ENCODE peak calls at places on chromosomes 5 and 9, in six cellular contexts. E is A549, C is bronchial epithelial cell, D is AG04450, A is fibroblast of the aortic adventitia, Q is retinal pigment epithelial cell. G is an unnamed sample.

GRCh38 chr9:89821081-89821480 is 216.3 kb downstream of the GADD45G start:
- DNase-seq in D (no peak), E (no peak), A (no peak), C (peak), Q (no peak), G (no peak)

GRCh38 chr5:1743061-1743768 is 56.4 kb downstream of the MRPL36 start:
- DNase-seq in Q (no peak), A (no peak), E (no peak), C (no peak), D (no peak), G (no peak)

GRCh38 chr5:139746691-139747582 is 48.7 kb upstream of the PSD2 start:
- DNase-seq in D (no peak), C (no peak), A (peak), Q (no peak), E (no peak), G (no peak)

GRCh38 chr9:116546711-116547581 is 140.2 kb upstream of the TRIM32 start:
- DNase-seq in C (peak), A (peak), D (no peak), Q (no peak), E (peak), G (peak)

GRCh38 chr9:71975833-71976232 is 64.4 kb downstream of the C9orf85 start:
- DNase-seq in C (peak), A (peak), E (no peak), Q (peak), D (no peak), G (no peak)

GRCh38 chr5:66987126-66987525 is 209.5 kb downstream of the CD180 start:
- DNase-seq in A (peak), D (no peak), C (peak), E (no peak), Q (no peak), G (no peak)

GRCh38 chr5:37838933-37839341 is 904 bp downstream of the GDNF start:
- DNase-seq in Q (no peak), E (no peak), A (no peak), D (no peak), C (no peak), G (no peak)

GRCh38 chr9:33946779-33947535 is 101.7 kb downstream of the UBAP2 start:
- DNase-seq in Q (peak), D (peak), C (peak), E (peak), A (peak), G (peak)

GRCh38 chr5:176497852-176498251 is 39.4 kb downstream of the RNF44 start:
- DNase-seq in E (no peak), A (no peak), Q (no peak), D (no peak), C (peak), G (no peak)

GRCh38 chr5:18811616-18812015 is 1176.4 kb downstream of the CDH18 start:
- DNase-seq in Q (peak), C (no peak), E (no peak), A (no peak), D (no peak), G (no peak)

GRCh38 chr9:111924281-111924680 is 27.7 kb downstream of the UGCG start:
- DNase-seq in C (peak), A (no peak), D (no peak), Q (no peak), E (no peak), G (no peak)

GRCh38 chr5:103847060-103847459 is 284.5 kb upstream of the NUDT12 start:
- DNase-seq in C (peak), Q (no peak), A (no peak), E (peak), D (no peak), G (no peak)

GRCh38 chr9:126587187-126588185 is 26.2 kb upstream of the LMX1B start:
- DNase-seq in C (no peak), E (no peak), Q (peak), A (peak), D (no peak), G (no peak)

GRCh38 chr9:69818946-69819345 is 1.7 kb upstream of the CFAP95 start:
- DNase-seq in A (no peak), Q (no peak), C (no peak), E (no peak), D (no peak), G (no peak)

GRCh38 chr5:179241764-179242370 is 103.4 kb downstream of the ADAMTS2 start:
- DNase-seq in E (no peak), C (no peak), Q (no peak), A (no peak), D (no peak), G (no peak)

GRCh38 chr5:123176938-123177275 is 87.9 kb downstream of the PRDM6 start:
- DNase-seq in D (no peak), C (no peak), E (no peak), Q (no peak), A (no peak), G (no peak)

GRCh38 chr5:72711361-72711760 is 105.1 kb upstream of the TNPO1 start:
- DNase-seq in A (no peak), C (no peak), Q (no peak), E (no peak), D (no peak), G (no peak)

GRCh38 chr5:72288923-72289322 is 31.1 kb downstream of the MRPS27 start:
- DNase-seq in Q (no peak), A (no peak), C (no peak), D (no peak), E (no peak), G (no peak)

GRCh38 chr5:139492700-139493192 is 10.2 kb upstream of the STING1 start:
- DNase-seq in Q (no peak), D (no peak), E (peak), C (no peak), A (peak), G (no peak)

GRCh38 chr5:90563161-90563560 is 4.6 kb downstream of the ADGRV1 start:
- DNase-seq in A (no peak), E (no peak), Q (no peak), D (no peak), C (no peak), G (no peak)

GRCh38 chr9:117416856-117417255 is 2.0 kb upstream of the ASTN2 start:
- DNase-seq in C (no peak), A (no peak), D (no peak), Q (no peak), E (no peak), G (no peak)

GRCh38 chr5:149924481-149924880 is 20.1 kb downstream of the PDE6A start:
- DNase-seq in C (no peak), A (no peak), Q (no peak), D (peak), E (no peak), G (no peak)

GRCh38 chr5:55114061-55114460 is 11.6 kb downstream of the GZMA start:
- DNase-seq in Q (no peak), C (no peak), E (no peak), A (no peak), D (no peak), G (no peak)

GRCh38 chr9:115913666-115914065 is 239.9 kb upstream of the PAPPA start:
- DNase-seq in D (no peak), C (no peak), A (peak), Q (peak), E (no peak), G (no peak)

GRCh38 chr9:79623799-79624721 is 52.3 kb downstream of the TLE4 start:
- DNase-seq in A (no peak), E (peak), C (peak), Q (no peak), D (no peak), G (no peak)

DNA sequence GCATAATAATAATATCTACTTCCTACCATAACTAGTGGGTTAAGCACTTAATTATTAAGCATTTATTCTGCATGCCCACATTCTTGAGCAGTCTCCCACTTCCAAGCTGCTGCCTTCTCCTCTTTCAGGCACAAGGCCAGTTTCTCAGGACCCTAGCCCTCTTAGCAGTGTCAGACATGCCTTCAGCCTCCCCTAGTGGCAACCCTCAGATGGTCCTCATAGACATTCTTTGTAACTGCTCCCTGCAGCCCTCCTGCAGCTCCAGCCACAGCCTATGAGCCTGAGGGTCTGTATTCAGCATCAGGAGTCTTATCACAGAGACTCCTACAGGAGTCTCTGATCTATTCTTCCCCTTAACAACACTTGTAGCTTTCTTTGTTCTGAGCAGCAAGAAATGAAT is 3.8 kb downstream of the IL9 start:
- DNase-seq in Q (no peak), E (no peak), D (no peak), A (no peak), C (no peak), G (no peak)
- TF ChIP-seq CTCF in Q (peak), E (peak), D (peak), A (peak), C (peak), G (peak)

GRCh38 chr9:130689572-130689936 is 4.0 kb upstream of the EXOSC2 start:
- DNase-seq in A (no peak), E (no peak), C (no peak), Q (no peak), D (no peak), G (no peak)
- H3K4me3 ChIP-seq in A (peak), E (peak), C (no peak), Q (no peak), D (peak), G (peak)

DNA sequence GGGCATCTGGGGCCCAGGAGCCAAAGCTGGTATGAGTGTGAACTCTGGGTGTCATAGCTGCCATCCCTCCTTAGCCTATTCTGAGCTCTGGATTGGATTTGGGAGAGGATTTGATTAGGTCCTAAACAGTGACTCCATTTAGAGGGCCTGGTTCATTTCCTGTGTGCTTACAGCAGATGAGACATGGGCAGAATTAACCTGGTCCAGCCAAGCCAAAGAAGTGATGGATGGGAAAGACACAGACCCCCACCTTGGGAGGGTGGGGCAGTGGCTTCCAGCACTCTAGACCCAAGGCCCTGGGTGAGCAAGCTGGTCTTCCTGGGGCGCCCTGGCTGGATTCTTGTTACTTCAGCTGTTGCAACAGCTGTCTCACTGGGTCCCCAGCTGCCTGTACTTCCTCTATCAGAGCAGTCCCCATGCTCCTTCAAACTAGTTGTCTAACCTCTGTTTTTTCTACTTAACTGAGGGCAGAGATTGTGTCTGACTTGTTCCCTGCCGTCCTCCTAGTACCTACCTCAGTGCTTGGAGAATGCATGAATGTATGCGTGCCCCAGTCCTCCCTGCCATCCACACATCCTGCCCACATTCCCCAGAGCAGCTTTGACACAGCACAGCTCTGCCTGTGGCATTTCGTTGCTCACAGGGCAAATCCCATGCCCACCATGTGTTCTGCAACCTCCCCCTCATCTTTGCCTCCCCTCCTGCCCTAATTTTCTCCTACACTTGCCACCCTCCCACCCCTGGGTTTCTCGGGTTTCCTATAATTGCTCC is 115.9 kb downstream of the RGS3 start:
- DNase-seq in Q (no peak), D (no peak), A (no peak), C (no peak), E (no peak), G (no peak)
- TF ChIP-seq CTCF in Q (no peak), D (no peak), A (no peak), C (no peak), E (no peak), G (no peak)

DNA sequence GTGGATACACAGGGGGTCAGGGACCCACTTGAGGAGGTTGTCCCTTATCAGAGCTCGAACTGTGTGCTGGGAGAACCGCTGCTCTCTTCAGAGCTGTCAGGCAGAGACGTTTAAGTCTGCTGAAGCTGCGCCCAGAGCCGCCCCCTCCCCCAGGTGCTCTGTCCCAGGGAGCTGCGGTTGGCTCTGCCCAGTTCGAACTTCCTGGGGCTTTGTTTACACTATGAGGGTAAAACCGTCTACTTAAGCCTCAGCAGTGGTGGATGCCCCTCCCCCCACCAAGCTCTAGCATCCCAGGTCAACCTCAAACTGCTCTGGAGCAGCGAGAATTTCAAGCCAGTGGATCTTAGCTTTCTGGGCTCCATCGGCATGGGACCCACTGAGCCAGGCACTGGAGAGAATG is 15.9 kb downstream of the SRD5A1 start:
- DNase-seq in A (no peak), C (no peak), D (no peak), E (no peak), Q (no peak), G (no peak)
- H3K4me3 ChIP-seq in A (no peak), C (no peak), D (no peak), E (no peak), Q (no peak), G (no peak)

GRCh38 chr5:7851240-7851592 is 283 bp upstream of the CFAP90 start:
- DNase-seq in C (no peak), D (no peak), Q (no peak), E (no peak), A (no peak), G (no peak)

GRCh38 chr5:7851617-7852289 is 820 bp upstream of the CFAP90 start:
- DNase-seq in E (no peak), D (no peak), Q (no peak), C (no peak), A (no peak), G (no peak)

GRCh38 chr5:7850241-7850532 is 746 bp downstream of the CFAP90 start:
- DNase-seq in E (no peak), D (no peak), Q (no peak), C (no peak), A (no peak), G (no peak)

GRCh38 chr5:7849531-7850240 is 1.2 kb downstream of the CFAP90 start:
- DNase-seq in A (no peak), D (no peak), C (no peak), E (peak), Q (no peak), G (no peak)

DNA sequence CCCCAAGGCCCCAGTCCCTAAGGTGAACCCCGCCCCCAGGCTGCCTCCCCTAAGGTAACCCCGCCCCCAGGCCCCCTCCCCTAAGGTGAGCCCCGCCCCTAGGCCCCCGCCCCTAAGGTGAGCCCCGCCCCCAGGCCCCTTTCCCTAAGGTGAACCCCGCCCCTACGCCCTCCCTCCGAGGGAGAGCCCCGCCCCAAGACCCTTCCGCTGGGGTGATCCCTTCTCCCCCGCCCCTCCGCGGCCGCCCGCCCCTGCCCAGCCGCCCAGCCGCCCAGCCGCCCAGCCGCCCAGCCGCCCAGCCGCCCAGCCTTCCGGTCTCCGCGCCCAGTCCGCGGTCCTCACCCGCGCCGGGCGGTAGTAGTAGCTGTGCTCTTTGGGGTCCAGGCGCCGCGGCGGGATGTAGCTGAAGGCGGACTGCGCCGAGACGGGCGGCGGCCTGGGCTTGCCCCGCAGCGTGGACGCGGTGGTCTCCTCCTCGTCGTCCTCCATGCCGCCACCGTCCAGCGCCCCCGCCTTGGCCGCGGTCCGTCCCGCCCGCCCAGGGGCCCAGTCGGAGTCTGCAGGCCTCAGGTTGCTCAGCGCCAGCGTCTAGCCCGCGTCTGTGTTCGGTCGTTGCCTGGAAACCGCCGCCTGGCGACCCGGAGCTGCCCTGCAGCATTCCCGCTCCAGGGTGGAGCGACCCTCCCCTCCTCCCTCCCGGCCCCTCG is at the start of gene CFAP90:
- DNase-seq in E (peak), A (no peak), Q (no peak), C (no peak), D (no peak), G (no peak)
- TF ChIP-seq CTCF in E (no peak), A (peak), Q (peak), C (peak), D (peak), G (peak)

GRCh38 chr5:112549127-112549526 is 130.1 kb upstream of the EPB41L4A start:
- DNase-seq in Q (no peak), E (no peak), D (no peak), A (no peak), C (no peak), G (no peak)
- H3K4me3 ChIP-seq in Q (no peak), E (no peak), D (no peak), A (no peak), C (no peak), G (no peak)

GRCh38 chr5:131634996-131635754 is at the start of gene RAPGEF6:
- DNase-seq in Q (peak), C (peak), A (peak), E (peak), D (peak), G (peak)
- TF ChIP-seq CTCF in Q (no peak), C (peak), A (no peak), E (no peak), D (no peak), G (no peak)

DNA sequence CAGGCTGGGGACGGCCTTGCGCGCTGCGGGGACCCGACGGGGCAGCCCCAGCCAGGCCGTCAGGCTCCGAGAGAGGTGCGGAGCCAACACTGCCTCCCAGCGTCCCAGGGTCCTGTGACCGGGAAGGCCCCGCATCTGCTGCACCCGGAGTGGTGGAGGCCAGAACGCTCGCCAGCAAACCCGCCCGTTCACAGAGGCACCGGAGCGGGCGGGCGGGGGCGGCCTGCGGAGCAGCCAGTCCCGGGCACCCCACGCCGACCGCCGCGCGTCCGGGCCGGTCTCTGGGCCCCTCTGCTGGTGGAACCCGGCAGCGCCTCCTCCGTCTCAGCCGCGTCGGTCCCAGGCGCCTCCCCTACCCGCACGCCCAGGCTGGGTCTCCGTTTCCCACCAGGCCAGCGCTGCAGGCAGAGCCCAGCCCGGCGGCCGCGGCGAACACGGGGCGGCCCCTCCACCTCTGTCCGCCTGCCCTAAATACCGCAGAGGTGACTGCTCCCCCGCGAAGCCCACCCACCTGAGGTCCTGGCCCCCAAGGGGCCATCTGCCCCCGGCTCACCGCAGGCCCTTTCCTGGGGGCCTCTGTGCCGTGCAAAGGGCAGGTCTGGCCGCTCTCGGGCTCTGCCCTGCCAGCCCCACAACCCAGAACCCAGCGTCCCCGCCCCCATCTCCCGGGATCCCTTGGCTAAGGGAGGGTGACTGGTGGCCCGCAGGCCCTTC is 15.9 kb downstream of the EXD3 start:
- DNase-seq in D (no peak), E (peak), Q (no peak), A (peak), C (no peak), G (no peak)
- H3K4me3 ChIP-seq in D (peak), E (peak), Q (peak), A (peak), C (peak), G (peak)

G was measured in epithelial cell of proximal tubule.